ENCODE peak calls at places on chromosome 15, in six cellular contexts. B is SJSA1, K is heart right ventricle, J is suprapubic skin, P is pancreas, F is tibial artery. X is an unnamed sample. For H3K36me3, the result is how much of the 10 kb centered on the place peaks cover.

GRCh38 chr15:101275018-101275417 is 2.3 kb downstream of the SELENOS start:
- DNase-seq in P (no peak), J (no peak), F (no peak), K (no peak), B (no peak), X (no peak)

GRCh38 chr15:95105229-95105628 is 873.9 kb downstream of the MCTP2 start:
- DNase-seq in B (no peak), K (no peak), F (no peak), J (no peak), P (no peak), X (no peak)

GRCh38 chr15:56817690-56818089 is 84.4 kb upstream of the ZNF280D start:
- DNase-seq in P (no peak), J (no peak), F (no peak), K (no peak), B (no peak), X (no peak)

GRCh38 chr15:39511000-39511914 is 69.6 kb upstream of the THBS1 start:
- DNase-seq in J (no peak), P (no peak), B (peak), F (peak), K (peak), X (no peak)

GRCh38 chr15:48722764-48723661 is 77.5 kb upstream of the FBN1 start:
- DNase-seq in J (no peak), P (no peak), K (no peak), B (peak), F (no peak), X (no peak)

GRCh38 chr15:75942464-75942863 is 38.8 kb downstream of the FBXO22 start:
- DNase-seq in J (no peak), B (no peak), F (no peak), K (no peak), P (no peak), X (no peak)

GRCh38 chr15:76059320-76060097 is at the start of gene TMEM266:
- DNase-seq in F (peak), J (no peak), B (no peak), K (peak), P (peak), X (no peak)

GRCh38 chr15:84795186-84795585 is 22.0 kb upstream of the ALPK3 start:
- DNase-seq in B (no peak), P (no peak), J (no peak), K (no peak), F (no peak), X (no peak)

GRCh38 chr15:79970921-79971434 is at the start of gene BCL2A1:
- DNase-seq in B (no peak), K (no peak), J (no peak), F (no peak), P (no peak), X (no peak)

GRCh38 chr15:61748529-61748928 is 311.7 kb downstream of the VPS13C start:
- DNase-seq in F (no peak), B (no peak), J (no peak), K (no peak), P (no peak), X (no peak)

GRCh38 chr15:29081781-29082180 is 187.8 kb downstream of the NSMCE3 start:
- DNase-seq in J (no peak), P (no peak), B (no peak), F (no peak), K (no peak), X (no peak)

GRCh38 chr15:27956285-27956684 is 142.8 kb downstream of the OCA2 start:
- DNase-seq in B (no peak), F (no peak), K (no peak), P (no peak), J (no peak), X (no peak)

GRCh38 chr15:67853454-67853853 is 13.6 kb upstream of the RNU6-1 start:
- DNase-seq in J (no peak), B (no peak), F (no peak), K (no peak), P (no peak), X (no peak)

GRCh38 chr15:92840149-92840548 is 60.0 kb upstream of the CHD2 start:
- DNase-seq in J (no peak), B (no peak), K (no peak), P (no peak), F (no peak), X (no peak)

GRCh38 chr15:95559875-95560394 is 770.6 kb upstream of the NR2F2 start:
- DNase-seq in F (peak), P (no peak), K (no peak), J (no peak), B (peak), X (no peak)

GRCh38 chr15:70316059-70316600 is 218.4 kb upstream of the TLE3 start:
- DNase-seq in P (no peak), K (no peak), B (peak), F (no peak), J (no peak), X (no peak)

GRCh38 chr15:56996746-56997470 is 78.5 kb downstream of the TCF12 start:
- DNase-seq in B (no peak), P (no peak), J (no peak), K (no peak), F (no peak), X (no peak)

GRCh38 chr15:99502182-99502581 is 63.6 kb upstream of the MEF2A start:
- DNase-seq in K (no peak), J (no peak), P (no peak), F (no peak), B (no peak), X (no peak)

GRCh38 chr15:90221251-90221900 is 12.4 kb downstream of the CIB1 start:
- DNase-seq in B (peak), K (peak), J (no peak), P (peak), F (peak), X (peak)

GRCh38 chr15:38690737-38691332 is 126.2 kb upstream of the RASGRP1 start:
- DNase-seq in P (no peak), J (no peak), B (peak), F (peak), K (peak), X (peak)

GRCh38 chr15:94198633-94199032 is 32.7 kb upstream of the MCTP2 start:
- DNase-seq in B (no peak), K (no peak), F (no peak), J (no peak), P (no peak), X (no peak)

GRCh38 chr15:55587321-55588069 is 650 bp downstream of the PYGO1 start:
- DNase-seq in P (no peak), J (no peak), F (peak), B (peak), K (no peak), X (peak)

GRCh38 chr15:62706361-62706760 is 336.2 kb upstream of the TPM1 start:
- DNase-seq in F (no peak), J (no peak), B (no peak), P (no peak), K (no peak), X (no peak)

GRCh38 chr15:39127925-39128617 is 452.8 kb upstream of the THBS1 start:
- DNase-seq in J (no peak), P (no peak), K (no peak), B (peak), F (no peak), X (peak)

GRCh38 chr15:55222588-55222987 is 25.8 kb upstream of the RSL24D1 start:
- DNase-seq in P (no peak), B (no peak), K (no peak), F (no peak), J (no peak), X (no peak)

GRCh38 chr15:82649226-82649999 is 2.2 kb upstream of the CPEB1 start:
- DNase-seq in F (no peak), B (no peak), J (no peak), K (no peak), P (no peak), X (no peak)

GRCh38 chr15:61682891-61683500 is 377.3 kb downstream of the VPS13C start:
- DNase-seq in P (no peak), K (no peak), F (no peak), B (no peak), J (no peak), X (peak)

GRCh38 chr15:68339481-68339880 is 61.9 kb downstream of the FEM1B start:
- DNase-seq in P (no peak), F (no peak), B (no peak), K (no peak), J (no peak), X (no peak)

GRCh38 chr15:83192742-83193141 is 14.9 kb downstream of the HDGFL3 start:
- DNase-seq in J (no peak), P (no peak), K (no peak), B (no peak), F (no peak), X (no peak)

GRCh38 chr15:78681306-78682012 is 40.4 kb upstream of the CHRNB4 start:
- DNase-seq in P (no peak), J (no peak), B (no peak), F (no peak), K (no peak), X (no peak)

GRCh38 chr15:57570994-57571393 is 20.7 kb upstream of the MYZAP start:
- DNase-seq in P (no peak), B (no peak), J (no peak), F (no peak), K (no peak), X (no peak)

GRCh38 chr15:60408438-60409105 is 10.8 kb upstream of the ANXA2 start:
- DNase-seq in P (no peak), J (no peak), F (no peak), B (no peak), K (no peak), X (no peak)

GRCh38 chr15:88908123-88908522 is 5.1 kb downstream of the MFGE8 start:
- DNase-seq in K (no peak), J (no peak), B (no peak), F (no peak), P (no peak), X (no peak)

GRCh38 chr15:88911766-88912118 is 1.4 kb downstream of the MFGE8 start:
- DNase-seq in P (no peak), F (no peak), J (no peak), B (no peak), K (peak), X (no peak)

GRCh38 chr15:88912500-88912921 is 668 bp downstream of the MFGE8 start:
- DNase-seq in F (no peak), K (peak), J (no peak), B (no peak), P (peak), X (no peak)

GRCh38 chr15:88908697-88909621 is 4.2 kb downstream of the MFGE8 start:
- DNase-seq in K (no peak), F (no peak), J (no peak), B (no peak), P (no peak), X (no peak)

DNA sequence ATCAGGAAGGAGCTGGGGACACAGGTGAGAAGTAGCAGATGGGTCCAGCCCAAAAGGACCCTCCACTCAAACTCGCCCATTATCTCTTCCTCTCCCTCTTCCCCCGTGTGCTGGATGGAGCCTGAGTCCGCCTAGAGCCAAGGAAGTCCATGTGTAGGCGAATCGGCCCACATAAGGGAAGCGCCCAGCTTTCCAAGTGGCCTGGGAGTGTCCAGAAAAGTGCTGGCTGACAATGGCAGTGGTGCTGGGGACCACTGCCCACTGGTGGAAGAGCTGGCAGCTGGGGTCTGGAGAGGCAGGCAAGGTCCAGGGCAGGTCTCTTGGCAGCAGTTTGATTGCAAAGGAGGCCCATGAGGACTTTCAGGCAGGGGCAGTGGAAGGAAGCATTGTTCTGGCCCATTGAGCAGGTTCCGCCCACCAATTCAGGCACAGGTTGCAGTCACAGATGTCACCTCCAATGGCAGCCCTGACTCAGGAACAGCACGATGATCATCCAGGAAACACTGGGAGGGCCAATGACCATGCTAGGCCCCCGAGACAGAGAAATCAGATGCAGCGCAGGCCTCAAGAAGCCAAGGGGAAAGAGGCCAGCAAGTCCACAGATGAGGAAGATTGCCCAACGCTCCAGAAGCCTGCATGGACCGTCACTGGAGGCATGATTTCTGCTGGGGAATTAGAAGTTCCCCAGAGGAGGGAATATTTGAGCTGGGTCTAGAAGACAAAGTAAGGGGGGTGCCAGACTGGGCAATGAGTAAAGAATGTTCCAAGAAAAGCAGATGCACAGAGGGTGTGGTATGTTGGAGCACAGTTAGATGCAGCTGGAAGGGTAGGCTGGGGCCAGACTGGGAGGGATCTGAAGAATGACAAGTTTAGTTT is 3.0 kb downstream of the MFGE8 start:
- DNase-seq in P (no peak), K (peak), B (no peak), F (no peak), J (no peak), X (no peak)
- H3K36me3 ChIP-seq in P (under half), K (under half), B (half or more), F (under half), J (under half), X (under half)

DNA sequence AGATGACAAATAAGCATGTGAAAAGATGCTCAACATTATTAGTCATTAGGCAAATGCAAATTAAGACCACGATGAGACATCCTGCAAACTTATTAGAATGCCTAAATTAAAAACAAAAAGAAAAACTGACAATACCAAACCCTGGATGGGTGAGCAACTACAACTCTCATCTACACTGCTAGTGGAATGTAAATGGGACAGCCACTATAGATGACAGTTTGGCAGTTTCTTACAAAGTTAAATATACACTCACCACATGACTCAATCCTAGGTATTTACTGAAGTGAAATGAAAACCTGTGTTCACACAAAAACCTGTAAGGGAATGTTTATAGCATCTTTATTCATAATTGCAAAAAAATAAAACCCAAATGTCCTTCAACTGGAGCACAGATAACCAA is 74.7 kb downstream of the NPTN start:
- DNase-seq in P (no peak), K (no peak), F (no peak), B (no peak), J (no peak), X (no peak)
- H3K36me3 ChIP-seq in P (under half), K (under half), F (under half), B (half or more), J (half or more), X (under half)

GRCh38 chr15:44568338-44568737 is 31.4 kb downstream of the EIF3J start:
- DNase-seq in P (no peak), B (no peak), K (no peak), J (no peak), F (no peak), X (no peak)

GRCh38 chr15:44569316-44569715 is 32.4 kb downstream of the EIF3J start:
- DNase-seq in F (no peak), P (no peak), K (no peak), B (no peak), J (no peak), X (no peak)

GRCh38 chr15:44566176-44566575 is 29.2 kb downstream of the EIF3J start:
- DNase-seq in K (no peak), J (no peak), F (no peak), B (no peak), P (no peak), X (no peak)

GRCh38 chr15:44565387-44566169 is 28.6 kb downstream of the EIF3J start:
- DNase-seq in P (no peak), K (no peak), F (no peak), B (no peak), J (no peak), X (no peak)
- H3K36me3 ChIP-seq in P (under half), K (under half), F (half or more), B (half or more), J (half or more), X (under half)

DNA sequence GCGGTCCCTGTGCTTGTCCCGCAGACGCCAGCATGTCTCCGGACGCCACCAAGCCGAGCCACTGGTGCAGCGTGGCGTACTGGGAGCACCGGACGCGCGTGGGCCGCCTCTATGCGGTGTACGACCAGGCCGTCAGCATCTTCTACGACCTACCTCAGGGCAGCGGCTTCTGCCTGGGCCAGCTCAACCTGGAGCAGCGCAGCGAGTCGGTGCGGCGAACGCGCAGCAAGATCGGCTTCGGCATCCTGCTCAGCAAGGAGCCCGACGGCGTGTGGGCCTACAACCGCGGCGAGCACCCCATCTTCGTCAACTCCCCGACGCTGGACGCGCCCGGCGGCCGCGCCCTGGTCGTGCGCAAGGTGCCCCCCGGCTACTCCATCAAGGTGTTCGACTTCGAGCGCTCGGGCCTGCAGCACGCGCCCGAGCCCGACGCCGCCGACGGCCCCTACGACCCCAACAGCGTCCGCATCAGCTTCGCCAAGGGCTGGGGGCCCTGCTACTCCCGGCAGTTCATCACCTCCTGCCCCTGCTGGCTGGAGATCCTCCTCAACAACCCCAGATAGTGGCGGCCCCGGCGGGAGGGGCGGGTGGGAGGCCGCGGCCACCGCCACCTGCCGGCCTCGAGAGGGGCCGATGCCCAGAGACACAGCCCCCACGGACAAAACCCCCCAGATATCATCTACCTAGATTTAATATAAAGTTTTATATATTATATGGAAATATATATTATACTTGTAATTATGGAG is 79.1 kb downstream of the SMAD6 start:
- DNase-seq in F (no peak), B (no peak), P (no peak), J (no peak), K (no peak), X (no peak)
- H3K36me3 ChIP-seq in F (under half), B (under half), P (under half), J (under half), K (under half), X (under half)

DNA sequence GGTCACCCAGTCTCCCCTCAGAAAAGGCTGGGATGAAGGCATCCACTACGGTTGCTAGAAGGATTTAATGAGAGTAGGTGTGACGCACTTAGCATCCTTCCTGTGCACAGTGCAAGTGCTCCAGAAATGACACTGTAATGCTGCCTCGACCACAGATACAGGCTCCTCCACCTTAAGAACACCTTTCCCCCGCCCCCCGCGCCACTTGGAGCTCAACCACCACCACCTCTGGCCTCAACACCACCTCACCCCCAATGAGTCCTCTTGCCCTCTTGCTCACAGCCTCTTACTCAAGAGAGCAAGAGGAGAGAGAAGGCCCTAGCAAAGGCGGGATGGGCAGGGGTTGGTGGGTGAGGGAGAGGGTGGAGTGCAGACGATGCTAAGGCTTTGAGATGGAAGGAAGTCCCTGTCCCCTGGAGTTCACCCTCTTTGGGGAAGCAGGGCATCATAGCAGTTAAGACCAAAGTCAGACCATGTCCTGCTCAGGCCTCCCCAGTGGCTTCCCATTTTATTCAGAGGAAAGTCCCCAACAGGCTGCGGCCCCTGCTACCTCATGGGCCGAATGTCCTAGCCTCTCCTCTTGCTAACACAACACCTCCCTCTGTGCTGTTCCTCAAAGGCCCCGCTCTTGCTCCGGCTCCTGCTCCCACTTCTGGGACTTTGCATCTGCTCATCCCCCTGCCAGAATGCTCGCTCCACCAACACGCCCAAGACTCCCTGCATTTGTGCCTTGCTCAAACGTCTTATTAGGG is 8.3 kb downstream of the STARD5 start:
- DNase-seq in J (no peak), P (no peak), K (no peak), B (no peak), F (no peak), X (no peak)
- H3K36me3 ChIP-seq in J (under half), P (under half), K (under half), B (under half), F (under half), X (under half)

DNA sequence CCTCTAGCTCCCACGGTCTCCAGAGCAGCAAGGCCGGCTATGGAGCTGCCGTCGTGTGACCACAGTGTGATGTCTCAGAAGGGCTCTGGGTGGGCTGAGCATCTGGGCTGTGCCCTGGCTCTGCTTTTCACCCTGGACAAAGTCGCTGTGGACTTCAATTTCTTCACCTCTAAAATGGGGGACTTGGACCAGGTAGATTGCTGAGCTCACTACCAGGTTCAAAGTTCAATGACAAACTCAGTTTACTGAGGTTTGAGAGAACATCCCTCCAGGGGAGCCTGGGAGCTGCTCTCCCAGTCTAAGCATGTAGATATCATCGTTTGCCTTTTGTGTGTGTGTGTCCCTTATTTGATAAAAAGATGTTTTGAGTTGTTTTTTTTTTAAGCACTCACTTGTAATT is 25.1 kb downstream of the RLBP1 start:
- DNase-seq in K (no peak), J (no peak), F (no peak), B (no peak), P (no peak), X (no peak)
- H3K36me3 ChIP-seq in K (under half), J (under half), F (half or more), B (under half), P (under half), X (under half)

GRCh38 chr15:64810499-64811326 is 14.7 kb downstream of the PIF1 start:
- DNase-seq in B (no peak), J (no peak), F (no peak), P (no peak), K (no peak), X (no peak)
- H3K36me3 ChIP-seq in B (under half), J (under half), F (under half), P (under half), K (under half), X (under half)

X was measured in lung.